ENCODE peak calls at places on chromosomes 13 and 19, in seven cellular contexts. One of them, this sample, is unnamed.

GRCh38 chr19:38210458-38210987 is 13.5 kb downstream of the DPF1 start:
- DNase-seq in spleen: no peak
- DNase-seq in hepatocyte: peak; percentile 91
- DNase-seq in neural progenitor cell: peak; percentile 97
- DNase-seq in PC-3: no peak
- DNase-seq in ovary: peak; percentile 71
- DNase-seq in lower leg skin: no peak
- DNase-seq in this sample: no peak

GRCh38 chr13:52850396-52851152 is 2.1 kb upstream of the PCDH8 start:
- DNase-seq in spleen: peak; percentile 84
- DNase-seq in PC-3: peak; percentile 38
- DNase-seq in ovary: peak; percentile 69
- DNase-seq in neural progenitor cell: peak; percentile 93
- DNase-seq in lower leg skin: peak; percentile 23
- DNase-seq in hepatocyte: peak; percentile 91
- DNase-seq in this sample: peak; percentile 80

GRCh38 chr13:27496851-27497250 is 46.5 kb upstream of the MTIF3 start:
- DNase-seq in neural progenitor cell: no peak
- DNase-seq in ovary: no peak
- DNase-seq in lower leg skin: no peak
- DNase-seq in PC-3: no peak
- DNase-seq in hepatocyte: no peak
- DNase-seq in spleen: no peak
- DNase-seq in this sample: no peak

GRCh38 chr13:107873908-107874307 is 341.4 kb downstream of the LIG4 start:
- DNase-seq in PC-3: no peak
- DNase-seq in hepatocyte: no peak
- DNase-seq in ovary: no peak
- DNase-seq in neural progenitor cell: no peak
- DNase-seq in spleen: no peak
- DNase-seq in lower leg skin: no peak
- DNase-seq in this sample: no peak

GRCh38 chr19:29016926-29017760 is 195.8 kb downstream of the UQCRFS1 start:
- DNase-seq in lower leg skin: no peak
- DNase-seq in neural progenitor cell: no peak
- DNase-seq in PC-3: no peak
- DNase-seq in spleen: peak; percentile 37
- DNase-seq in hepatocyte: no peak
- DNase-seq in ovary: no peak
- DNase-seq in this sample: no peak

GRCh38 chr13:97352815-97353214 is 81.2 kb upstream of the RAP2A start:
- DNase-seq in PC-3: no peak
- DNase-seq in spleen: no peak
- DNase-seq in lower leg skin: no peak
- DNase-seq in ovary: no peak
- DNase-seq in hepatocyte: no peak
- DNase-seq in neural progenitor cell: no peak
- DNase-seq in this sample: no peak

GRCh38 chr19:35883920-35884319 is 15.5 kb downstream of the APLP1 start:
- DNase-seq in PC-3: no peak
- DNase-seq in hepatocyte: no peak
- DNase-seq in lower leg skin: no peak
- DNase-seq in spleen: no peak
- DNase-seq in ovary: no peak
- DNase-seq in neural progenitor cell: no peak
- DNase-seq in this sample: no peak

GRCh38 chr19:4584670-4585460 is 25.4 kb upstream of the SEMA6B start:
- DNase-seq in ovary: no peak
- DNase-seq in PC-3: no peak
- DNase-seq in lower leg skin: no peak
- DNase-seq in neural progenitor cell: peak; percentile 91
- DNase-seq in hepatocyte: no peak
- DNase-seq in spleen: no peak
- DNase-seq in this sample: no peak

GRCh38 chr13:73593199-73593765 is 534.5 kb downstream of the KLF5 start:
- DNase-seq in lower leg skin: no peak
- DNase-seq in neural progenitor cell: no peak
- DNase-seq in PC-3: no peak
- DNase-seq in spleen: no peak
- DNase-seq in hepatocyte: peak; percentile 34
- DNase-seq in ovary: no peak
- DNase-seq in this sample: no peak

GRCh38 chr19:35214766-35215422 is 13.6 kb downstream of the FAM187B start:
- DNase-seq in neural progenitor cell: no peak
- DNase-seq in ovary: no peak
- DNase-seq in hepatocyte: no peak
- DNase-seq in lower leg skin: no peak
- DNase-seq in spleen: no peak
- DNase-seq in PC-3: no peak
- DNase-seq in this sample: no peak

GRCh38 chr13:101838305-101838835 is 385.9 kb downstream of the ITGBL1 start:
- DNase-seq in ovary: no peak
- DNase-seq in neural progenitor cell: no peak
- DNase-seq in hepatocyte: no peak
- DNase-seq in lower leg skin: no peak
- DNase-seq in spleen: no peak
- DNase-seq in PC-3: peak; percentile 66
- DNase-seq in this sample: no peak

GRCh38 chr19:37251308-37252229 is 33.6 kb downstream of the ZNF383 start:
- DNase-seq in lower leg skin: peak; percentile 56
- DNase-seq in PC-3: peak; percentile 16
- DNase-seq in hepatocyte: no peak
- DNase-seq in neural progenitor cell: no peak
- DNase-seq in ovary: peak; percentile 48
- DNase-seq in spleen: peak; percentile 88
- DNase-seq in this sample: peak; percentile 72

GRCh38 chr13:112455476-112456059 is 79.4 kb downstream of the SPACA7 start:
- DNase-seq in neural progenitor cell: no peak
- DNase-seq in PC-3: no peak
- DNase-seq in ovary: no peak
- DNase-seq in spleen: no peak
- DNase-seq in lower leg skin: no peak
- DNase-seq in hepatocyte: no peak
- DNase-seq in this sample: no peak

GRCh38 chr19:47842941-47843340 is 16.1 kb upstream of the TPRX2 start:
- DNase-seq in ovary: no peak
- DNase-seq in neural progenitor cell: no peak
- DNase-seq in hepatocyte: no peak
- DNase-seq in lower leg skin: no peak
- DNase-seq in spleen: no peak
- DNase-seq in PC-3: no peak
- DNase-seq in this sample: no peak

GRCh38 chr19:39128511-39129079 is 3.0 kb downstream of the PAK4 start:
- DNase-seq in spleen: no peak
- DNase-seq in ovary: no peak
- DNase-seq in lower leg skin: no peak
- DNase-seq in hepatocyte: peak; percentile 48
- DNase-seq in neural progenitor cell: no peak
- DNase-seq in PC-3: no peak
- DNase-seq in this sample: no peak

GRCh38 chr19:48962029-48962848 is 2.9 kb upstream of the FTL start:
- DNase-seq in PC-3: peak; percentile 18
- DNase-seq in lower leg skin: peak; percentile 64
- DNase-seq in ovary: no peak
- DNase-seq in neural progenitor cell: no peak
- DNase-seq in spleen: peak; percentile 96
- DNase-seq in hepatocyte: peak; percentile 88
- DNase-seq in this sample: peak; percentile 89

GRCh38 chr13:110124201-110124600 is 182.8 kb downstream of the COL4A1 start:
- DNase-seq in lower leg skin: peak; percentile 4
- DNase-seq in spleen: no peak
- DNase-seq in neural progenitor cell: no peak
- DNase-seq in hepatocyte: no peak
- DNase-seq in ovary: no peak
- DNase-seq in PC-3: no peak
- DNase-seq in this sample: no peak

GRCh38 chr19:53192771-53193533 is at the start of gene ZNF665:
- DNase-seq in PC-3: peak; percentile 76
- DNase-seq in lower leg skin: peak; percentile 88
- DNase-seq in hepatocyte: peak; percentile 93
- DNase-seq in neural progenitor cell: peak; percentile 90
- DNase-seq in ovary: peak; percentile 88
- DNase-seq in spleen: peak; percentile 95
- DNase-seq in this sample: peak; percentile 81

GRCh38 chr19:13817615-13818371 is 22.6 kb downstream of the ZSWIM4 start:
- DNase-seq in neural progenitor cell: peak; percentile 94
- DNase-seq in hepatocyte: peak; percentile 81
- DNase-seq in spleen: peak; percentile 72
- DNase-seq in PC-3: no peak
- DNase-seq in ovary: no peak
- DNase-seq in lower leg skin: no peak
- DNase-seq in this sample: no peak

GRCh38 chr13:90675129-90675528 is 672.4 kb upstream of the MIR17HG start:
- DNase-seq in spleen: no peak
- DNase-seq in PC-3: no peak
- DNase-seq in hepatocyte: no peak
- DNase-seq in lower leg skin: no peak
- DNase-seq in neural progenitor cell: no peak
- DNase-seq in ovary: no peak
- DNase-seq in this sample: no peak

GRCh38 chr19:50255115-50255514 is 51.7 kb downstream of the MYH14 start:
- DNase-seq in spleen: no peak
- DNase-seq in PC-3: peak; percentile 15
- DNase-seq in neural progenitor cell: no peak
- DNase-seq in ovary: no peak
- DNase-seq in lower leg skin: no peak
- DNase-seq in hepatocyte: no peak
- DNase-seq in this sample: no peak

GRCh38 chr13:40287428-40287827 is 379.0 kb downstream of the FOXO1 start:
- DNase-seq in hepatocyte: no peak
- DNase-seq in ovary: no peak
- DNase-seq in spleen: no peak
- DNase-seq in lower leg skin: no peak
- DNase-seq in neural progenitor cell: no peak
- DNase-seq in PC-3: no peak
- DNase-seq in this sample: no peak

GRCh38 chr13:64480648-64481047 is 2749.5 kb downstream of the PCDH9 start:
- DNase-seq in spleen: no peak
- DNase-seq in hepatocyte: no peak
- DNase-seq in PC-3: no peak
- DNase-seq in neural progenitor cell: no peak
- DNase-seq in lower leg skin: no peak
- DNase-seq in ovary: no peak
- DNase-seq in this sample: no peak

GRCh38 chr13:43195551-43195950 is 172.2 kb downstream of the DNAJC15 start:
- DNase-seq in hepatocyte: no peak
- DNase-seq in spleen: no peak
- DNase-seq in lower leg skin: no peak
- DNase-seq in neural progenitor cell: no peak
- DNase-seq in PC-3: peak; percentile 12
- DNase-seq in ovary: no peak
- DNase-seq in this sample: peak; percentile 18
- TF ChIP-seq CTCF in hepatocyte: no peak
- TF ChIP-seq CTCF in spleen: no peak
- TF ChIP-seq CTCF in lower leg skin: no peak
- TF ChIP-seq CTCF in neural progenitor cell: no peak
- TF ChIP-seq CTCF in PC-3: peak; percentile 53
- TF ChIP-seq CTCF in ovary: no peak
- TF ChIP-seq CTCF in this sample: no peak

DNA sequence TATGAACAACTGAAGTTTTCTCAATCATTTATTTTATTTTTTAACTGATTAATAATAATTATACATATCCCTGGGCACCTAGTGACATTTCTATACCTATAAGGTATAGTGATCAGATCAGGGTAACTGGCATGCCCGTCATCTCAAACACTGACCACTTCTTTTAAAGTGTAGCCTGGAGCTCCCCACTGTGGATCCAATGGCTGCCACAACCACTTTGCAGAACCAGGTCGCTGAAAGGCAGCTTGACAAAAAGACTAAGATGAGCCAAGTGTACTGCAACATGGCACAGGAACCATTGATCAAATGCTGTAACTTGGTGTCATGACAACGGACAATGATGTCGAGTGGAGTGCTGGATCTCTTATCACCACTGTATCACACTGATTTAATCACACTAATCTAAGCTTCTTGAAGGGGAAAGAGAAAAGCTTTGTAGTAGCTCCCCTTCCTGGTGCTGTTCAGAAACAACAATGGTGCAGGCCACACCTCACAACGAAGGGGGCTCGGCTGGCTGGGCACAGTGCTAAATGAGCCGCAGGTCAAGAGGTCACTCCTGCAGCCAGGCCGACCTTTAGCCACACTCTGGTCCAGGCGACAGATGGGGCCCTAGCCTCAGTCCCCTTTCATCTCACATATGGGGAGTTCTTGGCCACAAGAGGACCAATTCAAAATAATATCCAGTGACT is 2.3 kb upstream of the TNFRSF19 start:
- DNase-seq in ovary: no peak
- DNase-seq in lower leg skin: no peak
- DNase-seq in PC-3: peak; percentile 26
- DNase-seq in neural progenitor cell: peak; percentile 90
- DNase-seq in hepatocyte: no peak
- DNase-seq in spleen: no peak
- DNase-seq in this sample: no peak
- TF ChIP-seq CTCF in ovary: no peak
- TF ChIP-seq CTCF in lower leg skin: no peak
- TF ChIP-seq CTCF in PC-3: peak; percentile 28
- TF ChIP-seq CTCF in neural progenitor cell: no peak
- TF ChIP-seq CTCF in hepatocyte: no peak
- TF ChIP-seq CTCF in spleen: no peak
- TF ChIP-seq CTCF in this sample: no peak

GRCh38 chr13:54627973-54628372 is 1599.4 kb downstream of the OLFM4 start:
- DNase-seq in lower leg skin: no peak
- DNase-seq in neural progenitor cell: no peak
- DNase-seq in hepatocyte: no peak
- DNase-seq in ovary: no peak
- DNase-seq in spleen: no peak
- DNase-seq in PC-3: no peak
- DNase-seq in this sample: no peak

GRCh38 chr13:54637377-54637776 is 1608.8 kb downstream of the OLFM4 start:
- DNase-seq in lower leg skin: no peak
- DNase-seq in ovary: no peak
- DNase-seq in PC-3: peak; percentile 7
- DNase-seq in spleen: no peak
- DNase-seq in hepatocyte: peak; percentile 84
- DNase-seq in neural progenitor cell: peak; percentile 56
- DNase-seq in this sample: no peak

GRCh38 chr13:54628383-54628782 is 1599.8 kb downstream of the OLFM4 start:
- DNase-seq in PC-3: peak; percentile 17
- DNase-seq in ovary: no peak
- DNase-seq in hepatocyte: no peak
- DNase-seq in neural progenitor cell: no peak
- DNase-seq in spleen: no peak
- DNase-seq in lower leg skin: no peak
- DNase-seq in this sample: no peak

GRCh38 chr13:54636231-54636630 is 1607.6 kb downstream of the OLFM4 start:
- DNase-seq in hepatocyte: no peak
- DNase-seq in lower leg skin: no peak
- DNase-seq in ovary: no peak
- DNase-seq in PC-3: no peak
- DNase-seq in spleen: no peak
- DNase-seq in neural progenitor cell: peak; percentile 16
- DNase-seq in this sample: no peak

GRCh38 chr13:54633461-54633860 is 1604.8 kb downstream of the OLFM4 start:
- DNase-seq in hepatocyte: no peak
- DNase-seq in PC-3: no peak
- DNase-seq in neural progenitor cell: no peak
- DNase-seq in lower leg skin: no peak
- DNase-seq in spleen: no peak
- DNase-seq in ovary: no peak
- DNase-seq in this sample: no peak
- TF ChIP-seq CTCF in hepatocyte: no peak
- TF ChIP-seq CTCF in PC-3: no peak
- TF ChIP-seq CTCF in neural progenitor cell: no peak
- TF ChIP-seq CTCF in lower leg skin: no peak
- TF ChIP-seq CTCF in spleen: no peak
- TF ChIP-seq CTCF in ovary: no peak
- TF ChIP-seq CTCF in this sample: no peak

GRCh38 chr19:41646589-41647204 is 19.8 kb upstream of the CEACAM4 start:
- DNase-seq in ovary: no peak
- DNase-seq in neural progenitor cell: no peak
- DNase-seq in lower leg skin: no peak
- DNase-seq in PC-3: peak; percentile 30
- DNase-seq in hepatocyte: no peak
- DNase-seq in spleen: peak; percentile 84
- DNase-seq in this sample: no peak
- TF ChIP-seq CTCF in ovary: no peak
- TF ChIP-seq CTCF in neural progenitor cell: peak; percentile 27
- TF ChIP-seq CTCF in lower leg skin: no peak
- TF ChIP-seq CTCF in PC-3: peak; percentile 43
- TF ChIP-seq CTCF in hepatocyte: no peak
- TF ChIP-seq CTCF in spleen: peak; percentile 57
- TF ChIP-seq CTCF in this sample: peak; percentile 19